ENCODE peak calls at places on chromosomes 7 and 10, in five cellular contexts. One of them, this sample, is unnamed.

GRCh38 chr7:131235489-131236317 is 92.0 kb upstream of the MKLN1 start:
- DNase-seq in adrenal gland: peak
- DNase-seq in dorsolateral prefrontal cortex: no peak
- DNase-seq in GM12865: no peak
- DNase-seq in esophagus squamous epithelium: no peak
- DNase-seq in this sample: peak

GRCh38 chr7:32206987-32207386 is 136.8 kb upstream of the PDE1C start:
- DNase-seq in esophagus squamous epithelium: no peak
- DNase-seq in adrenal gland: no peak
- DNase-seq in GM12865: no peak
- DNase-seq in dorsolateral prefrontal cortex: no peak
- DNase-seq in this sample: peak

GRCh38 chr10:8129438-8129837 is 75.0 kb downstream of the GATA3 start:
- DNase-seq in adrenal gland: no peak
- DNase-seq in dorsolateral prefrontal cortex: no peak
- DNase-seq in esophagus squamous epithelium: no peak
- DNase-seq in GM12865: no peak
- DNase-seq in this sample: no peak

GRCh38 chr7:30595461-30596042 is 874 bp downstream of the GARS1 start:
- DNase-seq in esophagus squamous epithelium: no peak
- DNase-seq in GM12865: no peak
- DNase-seq in dorsolateral prefrontal cortex: no peak
- DNase-seq in adrenal gland: no peak
- DNase-seq in this sample: no peak

GRCh38 chr10:32412499-32412853 is 33.5 kb upstream of the CCDC7 start:
- DNase-seq in GM12865: no peak
- DNase-seq in esophagus squamous epithelium: no peak
- DNase-seq in dorsolateral prefrontal cortex: no peak
- DNase-seq in adrenal gland: no peak
- DNase-seq in this sample: no peak

GRCh38 chr7:2757904-2758672 is 70.1 kb downstream of the AMZ1 start:
- DNase-seq in esophagus squamous epithelium: no peak
- DNase-seq in adrenal gland: peak
- DNase-seq in GM12865: peak
- DNase-seq in dorsolateral prefrontal cortex: no peak
- DNase-seq in this sample: peak

GRCh38 chr10:72080042-72081035 is 8.0 kb downstream of the SPOCK2 start:
- DNase-seq in adrenal gland: no peak
- DNase-seq in dorsolateral prefrontal cortex: no peak
- DNase-seq in GM12865: no peak
- DNase-seq in esophagus squamous epithelium: no peak
- DNase-seq in this sample: no peak

GRCh38 chr10:129959544-129960492 is 4.3 kb downstream of the EBF3 start:
- DNase-seq in adrenal gland: no peak
- DNase-seq in esophagus squamous epithelium: no peak
- DNase-seq in GM12865: no peak
- DNase-seq in dorsolateral prefrontal cortex: no peak
- DNase-seq in this sample: no peak

GRCh38 chr7:121793716-121794115 is 79.2 kb upstream of the PTPRZ1 start:
- DNase-seq in adrenal gland: no peak
- DNase-seq in dorsolateral prefrontal cortex: no peak
- DNase-seq in GM12865: no peak
- DNase-seq in esophagus squamous epithelium: no peak
- DNase-seq in this sample: no peak

GRCh38 chr10:43117031-43117776 is 21.0 kb upstream of the CSGALNACT2 start:
- DNase-seq in dorsolateral prefrontal cortex: no peak
- DNase-seq in adrenal gland: no peak
- DNase-seq in GM12865: no peak
- DNase-seq in esophagus squamous epithelium: no peak
- DNase-seq in this sample: no peak

GRCh38 chr7:141562543-141562942 is 11.3 kb downstream of the AGK start:
- DNase-seq in esophagus squamous epithelium: no peak
- DNase-seq in GM12865: peak
- DNase-seq in dorsolateral prefrontal cortex: no peak
- DNase-seq in adrenal gland: no peak
- DNase-seq in this sample: no peak

GRCh38 chr10:26502988-26503387 is 64.8 kb downstream of the APBB1IP start:
- DNase-seq in esophagus squamous epithelium: no peak
- DNase-seq in adrenal gland: peak
- DNase-seq in GM12865: no peak
- DNase-seq in dorsolateral prefrontal cortex: no peak
- DNase-seq in this sample: no peak

GRCh38 chr10:35387768-35388167 is 51.5 kb downstream of the CCNY start:
- DNase-seq in adrenal gland: no peak
- DNase-seq in dorsolateral prefrontal cortex: no peak
- DNase-seq in esophagus squamous epithelium: no peak
- DNase-seq in GM12865: peak
- DNase-seq in this sample: peak

GRCh38 chr10:51651063-51651462 is 48.3 kb downstream of the CSTF2T start:
- DNase-seq in dorsolateral prefrontal cortex: no peak
- DNase-seq in adrenal gland: no peak
- DNase-seq in GM12865: no peak
- DNase-seq in esophagus squamous epithelium: no peak
- DNase-seq in this sample: no peak

GRCh38 chr7:131802195-131802594 is 245.8 kb upstream of the PODXL start:
- DNase-seq in esophagus squamous epithelium: no peak
- DNase-seq in adrenal gland: no peak
- DNase-seq in dorsolateral prefrontal cortex: no peak
- DNase-seq in GM12865: no peak
- DNase-seq in this sample: no peak

GRCh38 chr7:2528481-2529095 is 9.0 kb downstream of the LFNG start:
- DNase-seq in esophagus squamous epithelium: no peak
- DNase-seq in adrenal gland: no peak
- DNase-seq in GM12865: no peak
- DNase-seq in dorsolateral prefrontal cortex: no peak
- DNase-seq in this sample: no peak

GRCh38 chr7:116569737-116570136 is 44.9 kb downstream of the CAV1 start:
- DNase-seq in esophagus squamous epithelium: no peak
- DNase-seq in adrenal gland: no peak
- DNase-seq in GM12865: no peak
- DNase-seq in dorsolateral prefrontal cortex: no peak
- DNase-seq in this sample: peak

GRCh38 chr7:91519241-91520200 is 255.3 kb downstream of the FZD1 start:
- DNase-seq in esophagus squamous epithelium: no peak
- DNase-seq in adrenal gland: no peak
- DNase-seq in dorsolateral prefrontal cortex: no peak
- DNase-seq in GM12865: no peak
- DNase-seq in this sample: no peak

GRCh38 chr7:149616898-149617297 is 119.3 kb upstream of the ZNF746 start:
- DNase-seq in adrenal gland: no peak
- DNase-seq in GM12865: no peak
- DNase-seq in dorsolateral prefrontal cortex: no peak
- DNase-seq in esophagus squamous epithelium: no peak
- DNase-seq in this sample: no peak

GRCh38 chr7:140899883-140900282 is 24.8 kb downstream of the BRAF start:
- DNase-seq in esophagus squamous epithelium: no peak
- DNase-seq in GM12865: peak
- DNase-seq in adrenal gland: no peak
- DNase-seq in dorsolateral prefrontal cortex: no peak
- DNase-seq in this sample: no peak

GRCh38 chr10:58588673-58589265 is 76.1 kb downstream of the BICC1 start:
- DNase-seq in adrenal gland: no peak
- DNase-seq in esophagus squamous epithelium: no peak
- DNase-seq in GM12865: peak
- DNase-seq in dorsolateral prefrontal cortex: no peak
- DNase-seq in this sample: peak

GRCh38 chr7:35036361-35037171 is 719 bp downstream of the DPY19L1 start:
- DNase-seq in esophagus squamous epithelium: peak
- DNase-seq in dorsolateral prefrontal cortex: peak
- DNase-seq in adrenal gland: peak
- DNase-seq in GM12865: peak
- DNase-seq in this sample: peak

GRCh38 chr7:47285860-47286491 is 295.9 kb downstream of the TNS3 start:
- DNase-seq in GM12865: no peak
- DNase-seq in dorsolateral prefrontal cortex: no peak
- DNase-seq in adrenal gland: no peak
- DNase-seq in esophagus squamous epithelium: no peak
- DNase-seq in this sample: no peak

GRCh38 chr7:73890541-73891147 is 29.7 kb downstream of the TMEM270 start:
- DNase-seq in adrenal gland: no peak
- DNase-seq in GM12865: no peak
- DNase-seq in dorsolateral prefrontal cortex: no peak
- DNase-seq in esophagus squamous epithelium: no peak
- DNase-seq in this sample: no peak

GRCh38 chr10:122264931-122265330 is 6.2 kb upstream of the BTBD16 start:
- DNase-seq in adrenal gland: no peak
- DNase-seq in esophagus squamous epithelium: no peak
- DNase-seq in dorsolateral prefrontal cortex: no peak
- DNase-seq in GM12865: no peak
- DNase-seq in this sample: no peak

GRCh38 chr7:66869660-66870450 is 51.2 kb upstream of the TMEM248 start:
- DNase-seq in esophagus squamous epithelium: no peak
- DNase-seq in adrenal gland: no peak
- DNase-seq in dorsolateral prefrontal cortex: no peak
- DNase-seq in GM12865: no peak
- DNase-seq in this sample: no peak

GRCh38 chr7:95396136-95397032 is at the start of gene PON3:
- DNase-seq in esophagus squamous epithelium: no peak
- DNase-seq in adrenal gland: no peak
- DNase-seq in GM12865: no peak
- DNase-seq in dorsolateral prefrontal cortex: no peak
- DNase-seq in this sample: no peak

GRCh38 chr7:12648704-12649261 is 38.6 kb upstream of the ARL4A start:
- DNase-seq in esophagus squamous epithelium: no peak
- DNase-seq in adrenal gland: no peak
- DNase-seq in GM12865: no peak
- DNase-seq in dorsolateral prefrontal cortex: no peak
- DNase-seq in this sample: no peak

GRCh38 chr7:25727876-25728275 is 424.1 kb upstream of the NFE2L3 start:
- DNase-seq in GM12865: no peak
- DNase-seq in adrenal gland: no peak
- DNase-seq in dorsolateral prefrontal cortex: no peak
- DNase-seq in esophagus squamous epithelium: no peak
- DNase-seq in this sample: no peak

GRCh38 chr7:107579881-107580715 is at the start of gene BCAP29:
- DNase-seq in adrenal gland: peak
- DNase-seq in GM12865: peak
- DNase-seq in dorsolateral prefrontal cortex: peak
- DNase-seq in esophagus squamous epithelium: peak
- DNase-seq in this sample: peak

GRCh38 chr7:90603346-90603745 is 7.2 kb downstream of the CDK14 start:
- DNase-seq in esophagus squamous epithelium: no peak
- DNase-seq in GM12865: no peak
- DNase-seq in dorsolateral prefrontal cortex: no peak
- DNase-seq in adrenal gland: no peak
- DNase-seq in this sample: no peak

GRCh38 chr10:63264852-63265617 is 131.9 kb downstream of the NRBF2 start:
- DNase-seq in adrenal gland: no peak
- DNase-seq in dorsolateral prefrontal cortex: no peak
- DNase-seq in GM12865: peak
- DNase-seq in esophagus squamous epithelium: no peak
- DNase-seq in this sample: peak

GRCh38 chr7:1971946-1972654 is 260.6 kb downstream of the MAD1L1 start:
- DNase-seq in dorsolateral prefrontal cortex: no peak
- DNase-seq in adrenal gland: no peak
- DNase-seq in GM12865: no peak
- DNase-seq in esophagus squamous epithelium: no peak
- DNase-seq in this sample: no peak

GRCh38 chr7:28845106-28845505 is 113.0 kb downstream of the TRIL start:
- DNase-seq in dorsolateral prefrontal cortex: no peak
- DNase-seq in esophagus squamous epithelium: no peak
- DNase-seq in adrenal gland: no peak
- DNase-seq in GM12865: no peak
- DNase-seq in this sample: no peak

GRCh38 chr7:85226401-85227085 is 39.7 kb upstream of the SEMA3D start:
- DNase-seq in adrenal gland: no peak
- DNase-seq in esophagus squamous epithelium: no peak
- DNase-seq in dorsolateral prefrontal cortex: no peak
- DNase-seq in GM12865: no peak
- DNase-seq in this sample: no peak

GRCh38 chr7:2477447-2478386 is 1.5 kb upstream of the GRIFIN start:
- DNase-seq in adrenal gland: peak
- DNase-seq in dorsolateral prefrontal cortex: no peak
- DNase-seq in GM12865: peak
- DNase-seq in esophagus squamous epithelium: no peak
- DNase-seq in this sample: peak

GRCh38 chr10:53573498-53573897 is 800.9 kb upstream of the MBL2 start:
- DNase-seq in dorsolateral prefrontal cortex: no peak
- DNase-seq in GM12865: no peak
- DNase-seq in esophagus squamous epithelium: no peak
- DNase-seq in adrenal gland: no peak
- DNase-seq in this sample: no peak
- H3K4me3 ChIP-seq in dorsolateral prefrontal cortex: no peak
- H3K4me3 ChIP-seq in GM12865: no peak
- H3K4me3 ChIP-seq in esophagus squamous epithelium: no peak
- H3K4me3 ChIP-seq in adrenal gland: no peak
- H3K4me3 ChIP-seq in this sample: no peak

DNA sequence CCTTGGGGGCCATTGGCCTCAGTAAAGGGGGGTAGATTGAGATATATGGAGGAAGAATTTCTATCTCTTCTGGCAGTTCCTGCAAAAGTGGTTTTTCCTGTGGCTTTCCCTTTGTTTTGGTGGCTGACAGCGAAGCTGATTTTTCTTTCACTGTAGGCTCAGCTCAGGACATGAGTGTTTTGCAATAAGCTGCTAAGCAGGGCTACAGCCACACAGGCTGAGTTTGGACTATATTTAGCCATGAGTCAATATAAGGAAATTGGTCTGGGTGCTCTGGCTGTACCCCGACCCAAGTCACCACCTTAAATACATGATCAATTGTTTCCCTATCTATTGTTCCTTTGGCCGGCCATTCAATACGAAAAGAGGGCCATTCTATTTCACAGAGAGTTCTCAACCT is 212.7 kb upstream of the KCND2 start:
- DNase-seq in dorsolateral prefrontal cortex: no peak
- DNase-seq in GM12865: no peak
- DNase-seq in adrenal gland: no peak
- DNase-seq in esophagus squamous epithelium: no peak
- DNase-seq in this sample: no peak
- H3K4me3 ChIP-seq in dorsolateral prefrontal cortex: no peak
- H3K4me3 ChIP-seq in GM12865: no peak
- H3K4me3 ChIP-seq in adrenal gland: no peak
- H3K4me3 ChIP-seq in esophagus squamous epithelium: no peak
- H3K4me3 ChIP-seq in this sample: no peak

GRCh38 chr7:84193787-84194186 is 802 bp downstream of the SEMA3A start:
- DNase-seq in esophagus squamous epithelium: no peak
- DNase-seq in GM12865: no peak
- DNase-seq in adrenal gland: no peak
- DNase-seq in dorsolateral prefrontal cortex: no peak
- DNase-seq in this sample: no peak
- H3K4me3 ChIP-seq in esophagus squamous epithelium: peak
- H3K4me3 ChIP-seq in GM12865: peak
- H3K4me3 ChIP-seq in adrenal gland: no peak
- H3K4me3 ChIP-seq in dorsolateral prefrontal cortex: peak
- H3K4me3 ChIP-seq in this sample: peak

DNA sequence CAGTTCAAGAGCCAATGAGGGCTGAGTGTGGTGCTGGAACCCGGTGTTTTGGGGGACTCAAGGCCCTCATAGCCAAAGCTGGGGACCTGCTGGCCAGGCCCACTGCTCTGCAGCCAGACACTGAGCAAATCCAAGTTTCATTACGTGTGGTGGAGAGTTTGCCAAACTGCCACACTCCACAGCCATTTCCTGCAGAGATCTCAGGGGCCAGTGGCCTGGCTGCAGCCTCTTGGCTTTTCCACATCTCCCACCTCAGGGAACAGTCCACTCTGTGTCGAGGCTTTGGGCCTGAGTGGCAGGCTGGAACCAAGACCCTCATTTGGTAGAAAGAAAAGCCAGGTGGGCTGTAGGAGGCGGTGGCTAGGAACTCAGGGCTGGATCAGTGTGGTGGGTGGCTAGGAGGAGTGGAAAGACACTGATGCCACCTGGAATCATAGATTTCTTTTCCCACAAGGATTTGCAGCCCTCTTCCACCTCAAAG is 3.2 kb downstream of the HOXA11 start:
- DNase-seq in dorsolateral prefrontal cortex: no peak
- DNase-seq in GM12865: no peak
- DNase-seq in adrenal gland: peak
- DNase-seq in esophagus squamous epithelium: no peak
- DNase-seq in this sample: no peak
- H3K4me3 ChIP-seq in dorsolateral prefrontal cortex: no peak
- H3K4me3 ChIP-seq in GM12865: no peak
- H3K4me3 ChIP-seq in adrenal gland: no peak
- H3K4me3 ChIP-seq in esophagus squamous epithelium: no peak
- H3K4me3 ChIP-seq in this sample: no peak

This sample was measured in MG63.